ENCODE peak calls at places on chromosome 22, in four cellular contexts. Y is T-helper 2 cell; B is AG09309; A is activated effector memory CD4-positive, alpha-beta T cell treated with anti-CD3 and anti-CD28 coated beads, Interleukin-2, amount 50 U/mL, for 16 hours. T is an unnamed sample.

GRCh38 chr22:38724926-38725571 is 19.3 kb downstream of the GTPBP1 start:
- DNase-seq in Y (peak), B (no peak), A (no peak), T (no peak)

GRCh38 chr22:18085188-18085587 is 7.4 kb downstream of the PEX26 start:
- DNase-seq in Y (no peak), B (no peak), A (peak), T (no peak)

GRCh38 chr22:31241936-31242335 is 29.8 kb downstream of the LIMK2 start:
- DNase-seq in Y (no peak), B (peak), A (no peak), T (no peak)

GRCh38 chr22:40412441-40412840 is 42.0 kb downstream of the SGSM3 start:
- DNase-seq in Y (peak), B (no peak), A (no peak), T (no peak)

GRCh38 chr22:24059793-24060192 is 48.7 kb downstream of the CABIN1 start:
- DNase-seq in Y (no peak), B (no peak), A (no peak), T (no peak)

GRCh38 chr22:48538291-48538820 is 1289.3 kb downstream of the BRD1 start:
- DNase-seq in Y (no peak), B (no peak), A (no peak), T (no peak)

GRCh38 chr22:42791721-42792452 is 65.2 kb downstream of the ARFGAP3 start:
- DNase-seq in Y (no peak), B (no peak), A (no peak), T (no peak)

GRCh38 chr22:22684605-22685561 is 40.5 kb downstream of the GGTLC2 start:
- DNase-seq in Y (no peak), B (peak), A (peak), T (no peak)

GRCh38 chr22:33717694-33718396 is 202.4 kb downstream of the LARGE1 start:
- DNase-seq in Y (no peak), B (no peak), A (no peak), T (no peak)

GRCh38 chr22:46119093-46119728 is 31.1 kb upstream of the PPARA start:
- DNase-seq in Y (no peak), B (no peak), A (no peak), T (no peak)

GRCh38 chr22:39241632-39242388 is 3.0 kb downstream of the PDGFB start:
- DNase-seq in Y (peak), B (no peak), A (peak), T (peak)

GRCh38 chr22:45638834-45639746 is 32.5 kb upstream of the ATXN10 start:
- DNase-seq in Y (no peak), B (no peak), A (no peak), T (no peak)

GRCh38 chr22:44622147-44622427 is 79.9 kb upstream of the PRR5 start:
- DNase-seq in Y (peak), B (no peak), A (peak), T (peak)

GRCh38 chr22:38982008-38982927 is at the start of gene APOBEC3B:
- DNase-seq in Y (peak), B (peak), A (peak), T (peak)

GRCh38 chr22:20588843-20589581 is 81.6 kb downstream of the MED15 start:
- DNase-seq in Y (no peak), B (no peak), A (no peak), T (no peak)

GRCh38 chr22:42939451-42939881 is 75.5 kb downstream of the PACSIN2 start:
- DNase-seq in Y (no peak), B (no peak), A (no peak), T (no peak)

GRCh38 chr22:22593250-22593649 is 34.2 kb upstream of the PRAME start:
- DNase-seq in Y (no peak), B (no peak), A (no peak), T (no peak)

GRCh38 chr22:37237371-37238268 is 6.4 kb downstream of the RAC2 start:
- DNase-seq in Y (no peak), B (no peak), A (peak), T (no peak)

GRCh38 chr22:26377170-26377825 is 51.8 kb upstream of the ASPHD2 start:
- DNase-seq in Y (peak), B (no peak), A (no peak), T (no peak)

GRCh38 chr22:19179472-19180048 is 1.0 kb upstream of the SLC25A1 start:
- DNase-seq in Y (peak), B (peak), A (peak), T (no peak)

GRCh38 chr22:48366591-48366990 is 1461.1 kb downstream of the BRD1 start:
- DNase-seq in Y (no peak), B (no peak), A (no peak), T (no peak)

GRCh38 chr22:39714321-39714720 is 143.8 kb downstream of the CACNA1I start:
- DNase-seq in Y (no peak), B (no peak), A (no peak), T (no peak)

GRCh38 chr22:40482886-40483285 is 112.5 kb downstream of the SGSM3 start:
- DNase-seq in Y (no peak), B (no peak), A (no peak), T (no peak)

GRCh38 chr22:49753961-49754673 is 73.6 kb downstream of the BRD1 start:
- DNase-seq in Y (no peak), B (no peak), A (peak), T (no peak)

GRCh38 chr22:50576070-50576469 is 2.2 kb downstream of the CPT1B start:
- DNase-seq in Y (peak), B (peak), A (no peak), T (no peak)

GRCh38 chr22:32020117-32020516 is 22.9 kb upstream of the SLC5A1 start:
- DNase-seq in Y (no peak), B (peak), A (no peak), T (no peak)

GRCh38 chr22:50308597-50308935 is 1.1 kb upstream of the PLXNB2 start:
- DNase-seq in Y (no peak), B (no peak), A (no peak), T (no peak)

GRCh38 chr22:22882033-22882717 is 5.4 kb upstream of the IGLL5 start:
- DNase-seq in Y (no peak), B (no peak), A (no peak), T (no peak)